ENCODE peak calls at places on chromosomes 7 and 10, in six cellular contexts. K is lower lobe of right lung, J is colonic mucosa, Q is AG09309, C is coronary artery, F is right lobe of liver. V is an unnamed sample.

GRCh38 chr10:110774069-110775021 is 97.4 kb upstream of the PDCD4 start:
- DNase-seq in Q (peak), C (no peak), F (no peak), K (no peak), J (no peak), V (no peak)

GRCh38 chr7:158350166-158350900 is 237.3 kb downstream of the PTPRN2 start:
- DNase-seq in K (no peak), J (no peak), Q (no peak), F (no peak), C (peak), V (no peak)

GRCh38 chr10:103449208-103450144 is 2.7 kb downstream of the CALHM2 start:
- DNase-seq in K (peak), J (no peak), Q (no peak), C (no peak), F (no peak), V (no peak)

GRCh38 chr7:150826061-150826849 is 25.7 kb downstream of the TMEM176A start:
- DNase-seq in C (peak), K (no peak), Q (no peak), F (peak), J (peak), V (no peak)

GRCh38 chr10:111076682-111077661 is at the start of gene ADRA2A:
- DNase-seq in C (no peak), F (no peak), J (peak), K (peak), Q (no peak), V (no peak)

GRCh38 chr7:32257632-32258031 is 187.4 kb upstream of the PDE1C start:
- DNase-seq in J (no peak), C (no peak), F (no peak), K (no peak), Q (no peak), V (no peak)

GRCh38 chr10:131762789-131763696 is 137.8 kb upstream of the PPP2R2D start:
- DNase-seq in F (no peak), K (no peak), J (no peak), Q (no peak), C (no peak), V (no peak)

GRCh38 chr10:79380125-79380917 is 33.1 kb downstream of the PPIF start:
- DNase-seq in K (peak), Q (no peak), F (peak), C (peak), J (peak), V (no peak)

GRCh38 chr10:113689057-113689456 is 9.3 kb downstream of the CASP7 start:
- DNase-seq in Q (no peak), F (no peak), K (no peak), J (no peak), C (no peak), V (no peak)

GRCh38 chr7:157614457-157615020 is 277.7 kb downstream of the DNAJB6 start:
- DNase-seq in J (no peak), C (no peak), F (no peak), Q (no peak), K (no peak), V (no peak)

GRCh38 chr10:108346066-108346465 is 1181.6 kb upstream of the SORCS1 start:
- DNase-seq in K (no peak), F (no peak), Q (no peak), J (no peak), C (no peak), V (no peak)

GRCh38 chr7:134639061-134639460 is 7.6 kb upstream of the BPGM start:
- DNase-seq in F (no peak), K (no peak), J (no peak), Q (no peak), C (no peak), V (no peak)

GRCh38 chr7:5532520-5533335 is 109.1 kb upstream of the TNRC18 start:
- DNase-seq in K (peak), F (peak), C (peak), Q (no peak), J (peak), V (no peak)

GRCh38 chr7:149238051-149238450 is 1.4 kb upstream of the ZNF212 start:
- DNase-seq in F (no peak), J (no peak), Q (no peak), K (no peak), C (no peak), V (no peak)

DNA sequence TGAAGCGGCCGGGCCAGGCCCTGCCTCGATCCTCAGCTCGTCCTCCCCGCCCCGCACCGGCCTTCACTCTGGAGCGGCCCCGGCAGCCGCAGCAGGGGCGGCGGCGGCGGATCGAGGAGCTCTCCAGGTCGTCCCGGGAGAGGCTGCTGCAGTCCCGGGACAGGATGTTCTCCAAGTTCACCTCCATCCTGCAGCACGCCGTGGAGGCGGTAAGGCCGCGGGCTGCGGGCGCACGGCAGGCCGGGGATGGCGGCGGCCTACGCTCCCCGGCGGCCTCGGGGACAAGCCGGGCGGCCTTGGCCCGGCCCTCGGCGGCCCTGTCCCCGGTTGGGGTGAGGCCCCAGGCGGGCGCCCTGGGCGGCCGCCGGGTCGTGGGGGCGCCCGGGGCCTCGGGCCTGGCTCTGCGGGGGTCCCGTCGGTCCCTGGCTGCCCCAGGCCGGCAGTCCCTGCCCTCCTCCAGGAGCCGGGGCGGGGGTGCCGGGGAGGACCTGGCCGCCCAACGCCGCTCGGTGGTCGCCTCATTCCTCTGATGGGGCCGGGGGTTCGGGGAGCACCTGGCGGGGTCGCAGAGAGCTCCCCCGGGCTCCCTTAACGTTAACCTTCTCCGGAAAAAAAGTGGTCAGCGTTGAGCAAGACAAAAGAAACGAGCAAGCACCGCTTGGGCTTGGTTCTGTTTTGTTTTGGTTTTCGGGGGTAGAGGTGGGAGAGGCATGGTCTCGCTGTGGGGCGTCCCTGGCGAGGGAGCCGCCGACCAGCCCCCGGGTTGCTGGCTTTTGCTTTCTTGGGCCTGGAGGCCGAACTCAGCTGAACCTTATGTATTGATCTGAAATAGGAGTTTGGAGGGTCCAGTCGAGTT is 563 bp downstream of the FHIP2A start:
- DNase-seq in F (peak), J (peak), Q (no peak), K (peak), C (peak), V (peak)
- H3K4me3 ChIP-seq in F (peak), J (peak), Q (peak), K (peak), C (peak), V (peak)

DNA sequence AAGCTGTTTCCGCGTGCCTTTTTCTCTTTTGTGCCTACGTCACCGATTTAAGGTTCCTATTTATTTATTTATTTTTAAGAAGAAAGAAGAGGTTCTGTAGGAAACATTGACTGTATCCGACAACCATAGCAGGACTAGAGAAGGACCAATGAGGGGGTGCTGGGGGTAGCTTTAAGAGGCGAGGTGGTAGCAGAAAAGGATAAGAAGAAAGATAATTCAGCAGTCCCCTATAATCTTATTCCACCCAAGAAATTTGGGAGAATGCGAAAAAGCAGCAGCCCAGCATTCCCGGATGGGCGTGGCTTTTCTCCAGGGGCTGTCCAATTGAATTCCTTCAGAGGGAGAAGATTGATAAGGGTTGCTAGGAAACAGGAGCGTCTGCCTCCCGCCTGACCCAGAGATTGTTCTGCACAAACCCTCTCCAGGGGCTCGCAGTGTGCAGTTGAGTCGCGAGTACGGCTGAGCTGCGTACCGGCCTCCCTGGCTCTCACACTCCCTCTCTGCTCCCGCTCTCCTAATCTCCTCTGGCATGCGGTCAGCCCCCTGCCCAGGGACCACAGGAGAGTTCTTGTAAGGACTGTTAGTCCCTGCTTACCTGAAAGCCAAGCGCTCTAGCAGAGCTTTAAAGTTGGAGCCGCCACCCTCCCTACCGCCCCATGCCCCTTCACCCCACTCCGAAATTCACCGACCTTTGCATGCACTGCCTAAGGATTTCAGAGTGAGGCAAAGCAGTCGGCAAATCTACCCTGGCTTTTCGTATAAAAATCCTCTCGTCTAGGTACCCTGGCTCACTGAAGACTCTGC is at the start of gene GRM3:
- DNase-seq in K (peak), Q (no peak), J (no peak), F (no peak), C (no peak), V (no peak)
- H3K4me3 ChIP-seq in K (peak), Q (no peak), J (no peak), F (no peak), C (peak), V (no peak)

GRCh38 chr7:22338411-22338810 is 18.5 kb downstream of the RAPGEF5 start:
- DNase-seq in F (no peak), Q (no peak), K (no peak), J (no peak), C (no peak), V (no peak)

GRCh38 chr7:22339725-22340390 is 17.1 kb downstream of the RAPGEF5 start:
- DNase-seq in F (peak), C (no peak), Q (no peak), J (no peak), K (no peak), V (no peak)

GRCh38 chr7:22343071-22343470 is 13.9 kb downstream of the RAPGEF5 start:
- DNase-seq in J (no peak), F (no peak), Q (no peak), C (no peak), K (no peak), V (no peak)

GRCh38 chr7:22343612-22344011 is 13.3 kb downstream of the RAPGEF5 start:
- DNase-seq in C (no peak), K (no peak), Q (no peak), J (no peak), F (no peak), V (no peak)

GRCh38 chr7:22338875-22339274 is 18.1 kb downstream of the RAPGEF5 start:
- DNase-seq in C (no peak), J (no peak), Q (no peak), K (no peak), F (no peak), V (no peak)
- H3K4me3 ChIP-seq in C (no peak), J (no peak), Q (no peak), K (no peak), F (no peak), V (no peak)

DNA sequence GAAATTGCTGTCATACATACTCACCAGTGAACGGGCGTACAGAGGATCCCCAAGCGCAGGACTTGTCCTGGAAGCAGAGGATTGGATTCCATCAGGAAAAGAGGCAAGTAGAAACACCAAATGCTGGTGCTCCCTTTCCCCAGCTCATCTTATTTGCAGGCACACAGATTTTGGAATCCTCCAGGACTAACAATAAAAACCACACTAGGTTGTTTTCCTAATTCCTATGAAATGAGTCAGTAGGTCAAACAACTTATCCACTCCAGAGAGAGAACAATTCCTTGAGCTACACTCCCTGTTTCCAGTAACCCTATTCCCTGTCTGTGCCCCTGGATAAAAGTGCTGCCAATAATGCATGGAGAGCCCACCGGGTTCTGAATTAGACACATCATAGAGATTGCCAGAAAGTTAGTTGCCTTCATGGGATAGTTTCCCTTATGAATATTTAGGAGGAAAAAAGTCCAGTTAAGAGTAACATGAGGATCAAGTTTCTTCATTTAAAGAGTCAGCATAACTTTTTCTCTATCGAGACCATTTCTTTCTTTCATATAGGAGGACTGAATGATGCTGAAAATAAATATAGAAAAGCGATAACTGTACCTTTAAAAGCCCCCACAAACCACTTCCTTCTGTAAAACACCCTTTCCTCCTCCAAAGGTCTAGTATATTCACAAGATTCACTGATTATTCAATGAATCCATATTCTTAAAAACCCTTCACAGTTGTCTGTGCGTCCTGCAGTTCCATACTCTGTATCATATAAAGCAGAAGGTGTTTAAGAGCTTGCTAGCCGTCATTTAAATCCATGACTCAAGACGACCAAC is 178.3 kb upstream of the KLF14 start:
- DNase-seq in F (no peak), K (no peak), Q (no peak), J (no peak), C (peak), V (no peak)
- H3K4me3 ChIP-seq in F (peak), K (peak), Q (peak), J (peak), C (peak), V (peak)

GRCh38 chr10:129033354-129033729 is 433.7 kb upstream of the MGMT start:
- DNase-seq in C (no peak), F (no peak), K (no peak), Q (no peak), J (no peak), V (no peak)

GRCh38 chr10:129032626-129033353 is 434.3 kb upstream of the MGMT start:
- DNase-seq in K (no peak), C (no peak), Q (no peak), F (no peak), J (no peak), V (no peak)

GRCh38 chr10:129038490-129039011 is 428.5 kb upstream of the MGMT start:
- DNase-seq in Q (no peak), C (no peak), J (no peak), F (no peak), K (no peak), V (no peak)

GRCh38 chr10:129033790-129034272 is 433.2 kb upstream of the MGMT start:
- DNase-seq in J (no peak), C (no peak), K (no peak), F (no peak), Q (no peak), V (no peak)

DNA sequence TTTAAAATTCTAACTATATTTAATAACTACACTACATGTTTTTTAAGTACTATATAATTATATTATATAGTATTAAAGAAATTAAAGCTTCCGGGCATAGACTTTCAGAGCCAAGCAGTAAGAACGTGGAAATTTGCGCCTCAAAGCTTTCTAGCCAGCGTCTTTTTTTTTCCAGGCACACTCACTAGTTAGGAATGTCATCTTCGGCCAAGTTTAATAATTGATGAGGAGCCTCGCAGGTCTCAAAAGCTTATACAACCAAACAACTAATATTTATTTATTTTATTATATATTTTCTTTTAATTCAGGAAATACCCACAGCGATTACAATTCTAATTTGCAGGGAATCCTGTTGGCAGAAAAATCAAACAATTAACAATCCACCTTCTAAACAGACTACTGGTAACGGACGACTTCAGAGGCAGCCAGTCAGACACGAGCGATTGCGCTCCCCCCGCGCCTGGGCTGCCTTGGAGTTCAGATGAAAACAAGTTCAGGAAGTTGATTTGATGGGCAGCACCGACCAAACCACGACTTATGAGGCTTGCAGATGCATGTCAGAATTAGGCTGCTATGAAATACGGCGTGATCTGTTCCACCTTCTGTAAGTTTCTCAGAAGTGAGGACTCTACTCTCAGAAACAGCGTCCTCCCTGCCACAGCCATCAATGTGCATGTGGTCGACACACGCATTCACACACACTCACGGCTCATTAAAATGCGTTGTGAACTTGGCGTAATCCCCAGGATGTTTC is 431.8 kb upstream of the MGMT start:
- DNase-seq in F (no peak), J (no peak), K (no peak), C (no peak), Q (no peak), V (peak)
- H3K4me3 ChIP-seq in F (no peak), J (no peak), K (peak), C (no peak), Q (no peak), V (peak)

DNA sequence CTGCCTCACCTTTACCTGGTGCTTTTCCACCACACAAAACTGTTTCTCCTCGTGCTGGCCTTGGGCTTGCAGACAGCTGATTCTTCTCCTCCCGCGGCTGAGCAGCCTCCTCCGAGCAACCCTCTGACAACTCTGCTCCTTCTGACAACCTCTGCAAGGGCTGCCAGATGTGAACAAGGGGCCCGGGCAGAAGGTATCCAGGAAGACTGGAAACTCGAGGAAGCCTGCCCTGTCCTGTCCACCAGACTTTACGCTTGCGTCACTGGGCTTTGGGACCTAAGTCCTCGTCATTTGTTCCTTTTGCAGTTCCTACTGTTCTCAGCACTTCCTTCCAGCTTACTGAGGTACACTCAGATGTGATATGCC is 82.1 kb downstream of the EGFR start:
- DNase-seq in Q (no peak), F (no peak), J (no peak), C (no peak), K (no peak), V (no peak)
- H3K4me3 ChIP-seq in Q (no peak), F (no peak), J (no peak), C (no peak), K (no peak), V (no peak)